ENCODE peak calls at places on chromosome 11, in six cellular contexts. L, T, C, J, N and Z are unnamed samples.

GRCh38 chr11:69052343-69053168 is 3.8 kb downstream of the TPCN2 start:
- DNase-seq in L (no peak), C (no peak), J (no peak), T (no peak), N (no peak), Z (no peak)

GRCh38 chr11:61627831-61628753 is 47.2 kb upstream of the SYT7 start:
- DNase-seq in N (peak; percentile 19), C (peak; percentile 59), J (peak; percentile 74), T (no peak), L (peak; percentile 43), Z (peak; percentile 46)

GRCh38 chr11:2459016-2459725 is 14.4 kb downstream of the KCNQ1 start:
- DNase-seq in N (no peak), L (peak; percentile 26), J (peak; percentile 51), C (no peak), T (no peak), Z (no peak)

GRCh38 chr11:130872513-130872912 is 43.8 kb downstream of the SNX19 start:
- DNase-seq in T (no peak), J (no peak), C (no peak), L (no peak), N (no peak), Z (no peak)

GRCh38 chr11:7501894-7502293 is 11.9 kb upstream of the PPFIBP2 start:
- DNase-seq in L (no peak), J (no peak), T (no peak), N (peak; percentile 28), C (no peak), Z (no peak)

GRCh38 chr11:57377098-57377497 is 3.9 kb downstream of the PRG3 start:
- DNase-seq in J (no peak), L (no peak), C (no peak), N (no peak), T (no peak), Z (no peak)

GRCh38 chr11:28666632-28667031 is 558.4 kb downstream of the METTL15 start:
- DNase-seq in T (no peak), J (no peak), C (no peak), L (no peak), N (no peak), Z (no peak)

GRCh38 chr11:44708523-44709280 is 18.1 kb upstream of the TSPAN18 start:
- DNase-seq in N (no peak), L (no peak), C (no peak), T (no peak), J (no peak), Z (peak; percentile 90)

GRCh38 chr11:10725114-10725906 is 25.7 kb upstream of the CTR9 start:
- DNase-seq in C (peak; percentile 77), L (peak; percentile 56), T (no peak), N (peak; percentile 7), J (no peak), Z (peak; percentile 71)

GRCh38 chr11:70087446-70088167 is 9.5 kb downstream of the ANO1 start:
- DNase-seq in L (no peak), J (no peak), C (no peak), N (no peak), T (no peak), Z (no peak)

GRCh38 chr11:61700221-61700620 is 20.0 kb downstream of the DAGLA start:
- DNase-seq in T (no peak), L (no peak), N (no peak), J (no peak), C (peak; percentile 40), Z (peak; percentile 98)

GRCh38 chr11:62295504-62295903 is 3.4 kb downstream of the SCGB1D4 start:
- DNase-seq in T (no peak), L (no peak), N (no peak), C (no peak), J (no peak), Z (no peak)

GRCh38 chr11:75352417-75353206 is 1.2 kb upstream of the ARRB1 start:
- DNase-seq in T (no peak), L (no peak), C (no peak), J (no peak), N (no peak), Z (no peak)

GRCh38 chr11:21465203-21465602 is 727.7 kb upstream of the ANO5 start:
- DNase-seq in J (no peak), C (no peak), L (no peak), T (no peak), N (no peak), Z (no peak)

GRCh38 chr11:63666874-63667273 is 4.3 kb downstream of the ATL3 start:
- DNase-seq in T (no peak), N (no peak), C (peak; percentile 66), J (no peak), L (no peak), Z (peak; percentile 39)

GRCh38 chr11:12130180-12130980 is 20.0 kb downstream of the MICAL2 start:
- DNase-seq in C (no peak), L (no peak), N (no peak), J (no peak), T (no peak), Z (no peak)

GRCh38 chr11:114135737-114136151 is 76.2 kb downstream of the ZBTB16 start:
- DNase-seq in T (no peak), L (no peak), N (no peak), J (no peak), C (peak; percentile 66), Z (no peak)

GRCh38 chr11:65488273-65489058 is 10.4 kb upstream of the MALAT1 start:
- DNase-seq in T (no peak), L (no peak), C (peak; percentile 71), N (peak; percentile 43), J (no peak), Z (peak; percentile 33)

GRCh38 chr11:3891751-3892150 is 36.3 kb downstream of the STIM1 start:
- DNase-seq in C (no peak), J (no peak), L (no peak), T (no peak), N (no peak), Z (no peak)

GRCh38 chr11:104529213-104529612 is 365.3 kb upstream of the PDGFD start:
- DNase-seq in L (no peak), J (no peak), C (no peak), N (no peak), T (no peak), Z (peak; percentile 47)

GRCh38 chr11:34358666-34359547 is 1.1 kb upstream of the ABTB2 start:
- DNase-seq in J (peak; percentile 84), T (peak; percentile 59), L (peak; percentile 78), N (peak; percentile 45), C (peak; percentile 68), Z (peak; percentile 69)

GRCh38 chr11:8597182-8597581 is 3.2 kb upstream of the STK33 start:
- DNase-seq in L (no peak), C (peak; percentile 14), N (no peak), T (no peak), J (no peak), Z (peak; percentile 25)

GRCh38 chr11:35654711-35655110 is 7.9 kb upstream of the TRIM44 start:
- DNase-seq in N (no peak), C (no peak), L (no peak), J (no peak), T (no peak), Z (no peak)